ENCODE peak calls at places on chromosomes 2 and 18, in eight cellular contexts. G, M, E, I, D, Q, S and R are unnamed samples.

GRCh38 chr2:158914066-158914465 is 54.4 kb upstream of the TANC1 start:
- DNase-seq in G (no peak), M (no peak), E (no peak), I (no peak), D (no peak), Q (no peak), S (no peak), R (no peak)

GRCh38 chr18:28875059-28875458 is 698.1 kb upstream of the CDH2 start:
- DNase-seq in G (no peak), M (no peak), E (no peak), I (no peak), D (no peak), Q (no peak), S (peak; percentile 23), R (no peak)

GRCh38 chr18:26459340-26459739 is 89.0 kb downstream of the KCTD1 start:
- DNase-seq in G (no peak), M (no peak), E (no peak), I (no peak), D (no peak), Q (no peak), S (no peak), R (no peak)

GRCh38 chr2:139773720-139774277 is 993.6 kb upstream of the NXPH2 start:
- DNase-seq in G (no peak), M (no peak), E (no peak), I (no peak), D (no peak), Q (no peak), S (no peak), R (no peak)

GRCh38 chr2:38377501-38378258 is 607 bp upstream of the ATL2 start:
- DNase-seq in G (no peak), M (peak; percentile 56), E (no peak), I (peak; percentile 19), D (peak; percentile 92), Q (no peak), S (peak; percentile 70), R (peak; percentile 94)

GRCh38 chr2:183991973-183992372 is 606.4 kb upstream of the ZNF804A start:
- DNase-seq in G (no peak), M (no peak), E (no peak), I (no peak), D (no peak), Q (no peak), S (no peak), R (no peak)

GRCh38 chr2:215958231-215958630 is 55.1 kb downstream of the MREG start:
- DNase-seq in G (no peak), M (no peak), E (no peak), I (no peak), D (no peak), Q (no peak), S (no peak), R (no peak)

GRCh38 chr18:13147146-13147545 is 71.4 kb upstream of the LDLRAD4 start:
- DNase-seq in G (peak; percentile 45), M (no peak), E (peak; percentile 89), I (peak; percentile 66), D (no peak), Q (no peak), S (peak; percentile 29), R (no peak)

GRCh38 chr2:66789741-66790140 is 354.8 kb downstream of the MEIS1 start:
- DNase-seq in G (no peak), M (no peak), E (no peak), I (no peak), D (no peak), Q (no peak), S (no peak), R (no peak)

GRCh38 chr18:9348766-9349165 is 14.2 kb downstream of the TWSG1 start:
- DNase-seq in G (no peak), M (no peak), E (no peak), I (no peak), D (no peak), Q (no peak), S (no peak), R (no peak)

GRCh38 chr2:167756427-167756826 is 491.0 kb downstream of the STK39 start:
- DNase-seq in G (no peak), M (peak; percentile 57), E (no peak), I (no peak), D (no peak), Q (no peak), S (peak; percentile 87), R (no peak)

GRCh38 chr2:112093216-112093615 is 38.1 kb downstream of the TMEM87B start:
- DNase-seq in G (no peak), M (no peak), E (no peak), I (no peak), D (no peak), Q (no peak), S (no peak), R (no peak)

GRCh38 chr2:33133436-33133835 is 186.7 kb downstream of the LTBP1 start:
- DNase-seq in G (no peak), M (no peak), E (no peak), I (no peak), D (no peak), Q (peak; percentile 30), S (peak; percentile 88), R (no peak)

GRCh38 chr2:29053680-29054400 is 20.5 kb downstream of the PCARE start:
- DNase-seq in G (no peak), M (no peak), E (no peak), I (no peak), D (peak; percentile 30), Q (no peak), S (peak; percentile 23), R (no peak)

GRCh38 chr2:7430869-7431641 is 513.8 kb downstream of the RNF144A start:
- DNase-seq in G (peak; percentile 73), M (peak; percentile 96), E (no peak), I (peak; percentile 75), D (no peak), Q (peak; percentile 61), S (no peak), R (no peak)

GRCh38 chr18:7817596-7817995 is 250.5 kb downstream of the PTPRM start:
- DNase-seq in G (no peak), M (no peak), E (no peak), I (no peak), D (no peak), Q (no peak), S (peak; percentile 41), R (no peak)

GRCh38 chr2:99154643-99155536 is at the start of the genes LIPT1 and TSGA10:
- DNase-seq in G (peak; percentile 89), M (peak; percentile 93), E (peak; percentile 45), I (peak; percentile 92), D (peak; percentile 89), Q (peak; percentile 92), S (peak; percentile 91), R (no peak)

GRCh38 chr2:199524689-199525574 is 67.2 kb upstream of the SATB2 start:
- DNase-seq in G (no peak), M (no peak), E (no peak), I (no peak), D (no peak), Q (no peak), S (no peak), R (no peak)

GRCh38 chr2:20140321-20141055 is 84.4 kb downstream of the SDC1 start:
- DNase-seq in G (no peak), M (peak; percentile 40), E (no peak), I (no peak), D (no peak), Q (no peak), S (no peak), R (no peak)

GRCh38 chr2:231617059-231617926 is 24.6 kb downstream of the TEX44 start:
- DNase-seq in G (no peak), M (no peak), E (no peak), I (peak; percentile 50), D (no peak), Q (no peak), S (peak; percentile 34), R (no peak)